ENCODE peak calls at places on chromosomes 3 and 15, in eight cellular contexts. One of them, this sample, is unnamed.

GRCh38 chr3:170867143-170867542 is 2.9 kb downstream of the RPL22L1 start:
- DNase-seq in tibial artery: no peak
- DNase-seq in activated naive CD4-positive, alpha-beta T cell treated with anti-CD3 and anti-CD28 coated beads for 36 hours: no peak
- DNase-seq in lung: no peak
- DNase-seq in mucosa of gallbladder: no peak
- DNase-seq in MM.1S: no peak
- DNase-seq in RPMI7951: no peak
- DNase-seq in stimulated activated CD4-positive, alpha-beta T cell treated with anti-CD3 and anti-CD28 coated beads, TNF-alpha, amount 100 ng/mL, for 4 hours: no peak
- DNase-seq in this sample: no peak

GRCh38 chr3:32018723-32019564 is 37.4 kb downstream of the ZNF860 start:
- DNase-seq in tibial artery: no peak
- DNase-seq in activated naive CD4-positive, alpha-beta T cell treated with anti-CD3 and anti-CD28 coated beads for 36 hours: no peak
- DNase-seq in lung: no peak
- DNase-seq in mucosa of gallbladder: no peak
- DNase-seq in MM.1S: peak; percentile 39
- DNase-seq in RPMI7951: peak; percentile 56
- DNase-seq in stimulated activated CD4-positive, alpha-beta T cell treated with anti-CD3 and anti-CD28 coated beads, TNF-alpha, amount 100 ng/mL, for 4 hours: no peak
- DNase-seq in this sample: no peak

GRCh38 chr3:26559252-26559651 is 63.3 kb upstream of the LRRC3B start:
- DNase-seq in tibial artery: no peak
- DNase-seq in activated naive CD4-positive, alpha-beta T cell treated with anti-CD3 and anti-CD28 coated beads for 36 hours: no peak
- DNase-seq in lung: no peak
- DNase-seq in mucosa of gallbladder: no peak
- DNase-seq in MM.1S: no peak
- DNase-seq in RPMI7951: no peak
- DNase-seq in stimulated activated CD4-positive, alpha-beta T cell treated with anti-CD3 and anti-CD28 coated beads, TNF-alpha, amount 100 ng/mL, for 4 hours: no peak
- DNase-seq in this sample: no peak

GRCh38 chr3:139319428-139320402 is 24.1 kb upstream of the MRPS22 start:
- DNase-seq in tibial artery: no peak
- DNase-seq in activated naive CD4-positive, alpha-beta T cell treated with anti-CD3 and anti-CD28 coated beads for 36 hours: peak; percentile 14
- DNase-seq in lung: no peak
- DNase-seq in mucosa of gallbladder: no peak
- DNase-seq in MM.1S: no peak
- DNase-seq in RPMI7951: peak; percentile 35
- DNase-seq in stimulated activated CD4-positive, alpha-beta T cell treated with anti-CD3 and anti-CD28 coated beads, TNF-alpha, amount 100 ng/mL, for 4 hours: no peak
- DNase-seq in this sample: peak; percentile 65

GRCh38 chr3:119316313-119316670 is 22.1 kb downstream of the ARHGAP31 start:
- DNase-seq in tibial artery: no peak
- DNase-seq in activated naive CD4-positive, alpha-beta T cell treated with anti-CD3 and anti-CD28 coated beads for 36 hours: no peak
- DNase-seq in lung: no peak
- DNase-seq in mucosa of gallbladder: no peak
- DNase-seq in MM.1S: no peak
- DNase-seq in RPMI7951: no peak
- DNase-seq in stimulated activated CD4-positive, alpha-beta T cell treated with anti-CD3 and anti-CD28 coated beads, TNF-alpha, amount 100 ng/mL, for 4 hours: no peak
- DNase-seq in this sample: no peak

GRCh38 chr15:40918799-40919392 is 10.2 kb upstream of the DLL4 start:
- DNase-seq in tibial artery: no peak
- DNase-seq in activated naive CD4-positive, alpha-beta T cell treated with anti-CD3 and anti-CD28 coated beads for 36 hours: no peak
- DNase-seq in lung: no peak
- DNase-seq in mucosa of gallbladder: no peak
- DNase-seq in MM.1S: no peak
- DNase-seq in RPMI7951: no peak
- DNase-seq in stimulated activated CD4-positive, alpha-beta T cell treated with anti-CD3 and anti-CD28 coated beads, TNF-alpha, amount 100 ng/mL, for 4 hours: no peak
- DNase-seq in this sample: no peak

GRCh38 chr3:52520716-52521487 is 12.8 kb downstream of the NT5DC2 start:
- DNase-seq in tibial artery: no peak
- DNase-seq in activated naive CD4-positive, alpha-beta T cell treated with anti-CD3 and anti-CD28 coated beads for 36 hours: no peak
- DNase-seq in lung: no peak
- DNase-seq in mucosa of gallbladder: no peak
- DNase-seq in MM.1S: no peak
- DNase-seq in RPMI7951: no peak
- DNase-seq in stimulated activated CD4-positive, alpha-beta T cell treated with anti-CD3 and anti-CD28 coated beads, TNF-alpha, amount 100 ng/mL, for 4 hours: no peak
- DNase-seq in this sample: no peak

GRCh38 chr15:39363761-39364586 is 216.9 kb upstream of the THBS1 start:
- DNase-seq in tibial artery: no peak
- DNase-seq in activated naive CD4-positive, alpha-beta T cell treated with anti-CD3 and anti-CD28 coated beads for 36 hours: no peak
- DNase-seq in lung: no peak
- DNase-seq in mucosa of gallbladder: no peak
- DNase-seq in MM.1S: no peak
- DNase-seq in RPMI7951: peak; percentile 61
- DNase-seq in stimulated activated CD4-positive, alpha-beta T cell treated with anti-CD3 and anti-CD28 coated beads, TNF-alpha, amount 100 ng/mL, for 4 hours: no peak
- DNase-seq in this sample: no peak

GRCh38 chr3:97821413-97821809 is 400 bp upstream of the CRYBG3 start:
- DNase-seq in tibial artery: peak; percentile 26
- DNase-seq in activated naive CD4-positive, alpha-beta T cell treated with anti-CD3 and anti-CD28 coated beads for 36 hours: peak; percentile 46
- DNase-seq in lung: peak; percentile 56
- DNase-seq in mucosa of gallbladder: peak; percentile 26
- DNase-seq in MM.1S: no peak
- DNase-seq in RPMI7951: no peak
- DNase-seq in stimulated activated CD4-positive, alpha-beta T cell treated with anti-CD3 and anti-CD28 coated beads, TNF-alpha, amount 100 ng/mL, for 4 hours: peak; percentile 12
- DNase-seq in this sample: peak; percentile 77

GRCh38 chr3:175255698-175256097 is 396.6 kb downstream of the NAALADL2 start:
- DNase-seq in tibial artery: no peak
- DNase-seq in activated naive CD4-positive, alpha-beta T cell treated with anti-CD3 and anti-CD28 coated beads for 36 hours: no peak
- DNase-seq in lung: no peak
- DNase-seq in mucosa of gallbladder: no peak
- DNase-seq in MM.1S: no peak
- DNase-seq in RPMI7951: peak; percentile 6
- DNase-seq in stimulated activated CD4-positive, alpha-beta T cell treated with anti-CD3 and anti-CD28 coated beads, TNF-alpha, amount 100 ng/mL, for 4 hours: no peak
- DNase-seq in this sample: no peak

GRCh38 chr3:168511428-168512014 is 415.8 kb upstream of the GOLIM4 start:
- DNase-seq in tibial artery: no peak
- DNase-seq in activated naive CD4-positive, alpha-beta T cell treated with anti-CD3 and anti-CD28 coated beads for 36 hours: no peak
- DNase-seq in lung: no peak
- DNase-seq in mucosa of gallbladder: no peak
- DNase-seq in MM.1S: peak; percentile 19
- DNase-seq in RPMI7951: no peak
- DNase-seq in stimulated activated CD4-positive, alpha-beta T cell treated with anti-CD3 and anti-CD28 coated beads, TNF-alpha, amount 100 ng/mL, for 4 hours: no peak
- DNase-seq in this sample: no peak

GRCh38 chr3:146035366-146035765 is 125.6 kb downstream of the PLOD2 start:
- DNase-seq in tibial artery: no peak
- DNase-seq in activated naive CD4-positive, alpha-beta T cell treated with anti-CD3 and anti-CD28 coated beads for 36 hours: no peak
- DNase-seq in lung: no peak
- DNase-seq in mucosa of gallbladder: no peak
- DNase-seq in MM.1S: no peak
- DNase-seq in RPMI7951: peak; percentile 14
- DNase-seq in stimulated activated CD4-positive, alpha-beta T cell treated with anti-CD3 and anti-CD28 coated beads, TNF-alpha, amount 100 ng/mL, for 4 hours: no peak
- DNase-seq in this sample: no peak

This sample was measured in cardiac septum.